ENCODE peak calls at places on chromosomes 1 and 21, in ten cellular contexts. Z is GM13976, H is endothelial cell, I is tibial artery, U is neural progenitor cell, E is GM20000, P is K562, B is pancreas, T is WTC11, F is retinal pigment epithelial cell. G is an unnamed sample.

GRCh38 chr1:58845947-58846346 is 62.1 kb upstream of the JUN start:
- DNase-seq in T (no peak), U (no peak), Z (no peak), F (no peak), B (no peak), H (no peak), E (no peak), P (no peak), I (no peak), G (no peak)

GRCh38 chr1:156583821-156584622 is 4.5 kb downstream of the TTC24 start:
- DNase-seq in E (peak), U (peak), Z (peak), P (peak), F (no peak), B (peak), T (peak), I (peak), H (peak), G (peak)

GRCh38 chr1:196594700-196595099 is 13.5 kb downstream of the KCNT2 start:
- DNase-seq in U (no peak), T (no peak), H (no peak), Z (no peak), I (no peak), F (no peak), B (no peak), P (no peak), E (no peak), G (no peak)

GRCh38 chr1:1432566-1432950 is 2.9 kb upstream of the VWA1 start:
- DNase-seq in E (peak), Z (peak), B (no peak), P (no peak), H (no peak), U (no peak), F (no peak), I (no peak), T (no peak), G (no peak)

GRCh38 chr1:63779338-63779819 is 5.6 kb downstream of the ROR1 start:
- DNase-seq in U (no peak), F (no peak), Z (no peak), H (no peak), P (no peak), T (no peak), B (no peak), E (no peak), I (no peak), G (no peak)

GRCh38 chr1:7207875-7208646 is 422.8 kb downstream of the CAMTA1 start:
- DNase-seq in I (no peak), P (peak), F (peak), U (peak), Z (peak), T (peak), E (peak), H (peak), B (no peak), G (peak)

GRCh38 chr1:151803915-151804314 is 1.3 kb downstream of the LINGO4 start:
- DNase-seq in F (no peak), I (no peak), P (no peak), H (no peak), E (no peak), B (no peak), U (no peak), T (no peak), Z (no peak), G (no peak)

GRCh38 chr1:177620636-177621190 is 349.1 kb downstream of the SEC16B start:
- DNase-seq in B (no peak), T (no peak), P (no peak), Z (no peak), F (peak), E (no peak), I (no peak), H (no peak), U (no peak), G (no peak)

GRCh38 chr1:246113555-246114095 is 393.5 kb downstream of the SMYD3 start:
- DNase-seq in H (peak), E (no peak), F (no peak), U (no peak), P (peak), Z (no peak), I (no peak), B (no peak), T (no peak), G (no peak)

GRCh38 chr21:34132202-34132601 is 58.8 kb downstream of the MRPS6 start:
- DNase-seq in H (no peak), U (no peak), P (no peak), E (no peak), T (no peak), Z (no peak), F (no peak), B (no peak), I (no peak), G (no peak)

GRCh38 chr1:100832676-100833469 is 61.8 kb downstream of the EXTL2 start:
- DNase-seq in P (no peak), U (peak), F (no peak), B (no peak), E (no peak), H (no peak), Z (no peak), T (no peak), I (no peak), G (no peak)

GRCh38 chr1:59025201-59025600 is 241.4 kb upstream of the JUN start:
- DNase-seq in U (no peak), E (no peak), B (no peak), F (no peak), P (no peak), T (no peak), H (no peak), Z (no peak), I (no peak), G (no peak)

GRCh38 chr1:43883321-43883720 is 50.3 kb upstream of the ARTN start:
- DNase-seq in P (no peak), U (no peak), B (no peak), E (no peak), I (no peak), F (no peak), H (no peak), Z (no peak), T (no peak), G (no peak)

GRCh38 chr1:225253784-225254183 is 174.1 kb downstream of the LBR start:
- DNase-seq in P (no peak), H (no peak), T (no peak), U (no peak), I (no peak), B (no peak), Z (no peak), E (no peak), F (no peak), G (no peak)

GRCh38 chr1:181981821-181982220 is 79.7 kb downstream of the ZNF648 start:
- DNase-seq in P (no peak), F (no peak), I (no peak), E (no peak), Z (no peak), U (no peak), B (no peak), T (no peak), H (no peak), G (no peak)

GRCh38 chr1:125065092-125065820 is 3880.5 kb downstream of the SRGAP2C start:
- DNase-seq in I (no peak), F (no peak), E (no peak), H (no peak), Z (no peak), U (no peak), T (no peak), P (no peak), B (no peak), G (no peak)

GRCh38 chr21:34844033-34844923 is 175.5 kb downstream of the CLIC6 start:
- DNase-seq in E (peak), U (no peak), P (no peak), T (no peak), F (no peak), B (no peak), Z (peak), I (peak), H (no peak), G (peak)

GRCh38 chr1:65524931-65525296 is 104.4 kb downstream of the LEPR start:
- DNase-seq in H (no peak), Z (no peak), T (no peak), I (no peak), B (no peak), P (no peak), E (peak), F (no peak), U (peak), G (peak)

GRCh38 chr1:20405893-20406604 is 80.0 kb downstream of the CAMK2N1 start:
- DNase-seq in F (no peak), H (no peak), B (no peak), P (no peak), I (no peak), T (no peak), Z (no peak), U (no peak), E (no peak), G (no peak)

GRCh38 chr1:76090284-76091180 is 16.0 kb downstream of the ST6GALNAC3 start:
- DNase-seq in E (no peak), F (no peak), T (no peak), P (no peak), H (no peak), B (no peak), I (no peak), Z (no peak), U (no peak), G (no peak)

GRCh38 chr1:97849350-97850339 is 71.2 kb downstream of the DPYD start:
- DNase-seq in E (peak), Z (no peak), F (peak), T (no peak), B (no peak), P (no peak), U (no peak), H (no peak), I (no peak), G (no peak)

GRCh38 chr1:19764848-19765247 is 34.9 kb downstream of the TMCO4 start:
- DNase-seq in E (no peak), H (no peak), U (no peak), Z (no peak), B (no peak), F (no peak), I (no peak), T (no peak), P (no peak), G (no peak)

GRCh38 chr1:9294910-9295636 is 2.4 kb downstream of the SPSB1 start:
- DNase-seq in E (peak), T (no peak), P (no peak), I (peak), B (no peak), U (no peak), Z (peak), H (no peak), F (no peak), G (peak)

GRCh38 chr1:114670083-114671010 is 498 bp upstream of the DENND2C start:
- DNase-seq in P (peak), I (peak), F (peak), H (peak), Z (peak), T (peak), B (peak), U (peak), E (peak), G (peak)
- TF ChIP-seq CTCF in P (no peak), I (peak), F (no peak), H (no peak), Z (no peak), T (no peak), B (peak), U (no peak), E (no peak), G (no peak)

GRCh38 chr1:188937965-188938551 is 1539.6 kb downstream of the BRINP3 start:
- DNase-seq in F (peak), I (no peak), U (no peak), H (peak), E (no peak), P (no peak), Z (no peak), T (no peak), B (no peak), G (no peak)
- TF ChIP-seq CTCF in F (peak), I (no peak), U (peak), H (peak), E (no peak), P (no peak), Z (no peak), T (no peak), B (no peak), G (no peak)

DNA sequence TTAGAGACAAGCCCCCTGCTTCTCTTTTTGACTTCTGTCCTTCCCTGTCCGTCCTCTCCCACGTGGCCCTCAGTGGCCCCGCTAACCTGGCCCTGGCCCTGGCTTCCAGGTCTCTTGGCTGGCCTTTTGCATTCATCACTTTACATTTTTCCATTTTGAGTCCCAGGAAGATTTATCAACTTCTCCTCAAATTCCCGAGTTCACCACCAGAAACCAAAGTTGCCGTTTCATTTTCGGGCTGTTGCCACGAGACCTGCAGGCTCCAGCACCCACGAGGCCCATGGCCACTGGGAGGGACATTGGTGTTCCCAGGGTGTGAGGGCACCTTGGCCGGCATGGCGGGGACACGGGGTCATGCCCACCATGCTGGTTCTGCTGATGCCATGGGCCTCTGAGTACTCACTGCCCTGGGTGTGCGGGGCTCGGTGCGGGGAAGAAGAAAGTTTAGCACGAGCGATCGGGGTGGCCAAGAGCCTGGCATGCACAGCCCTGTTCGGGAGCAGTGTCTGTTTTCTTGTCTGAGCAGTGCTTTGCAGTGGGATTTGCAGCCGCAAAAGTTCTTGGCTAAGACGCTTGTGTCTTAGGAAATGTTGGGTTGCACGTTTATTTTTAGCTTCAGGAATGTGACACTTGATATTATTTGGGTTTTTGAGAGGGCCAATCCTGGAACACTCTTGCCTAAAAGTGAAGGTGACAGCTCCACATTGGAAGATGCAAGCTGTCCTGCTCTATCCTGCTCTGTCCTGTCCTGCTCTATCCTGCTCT is 40.4 kb upstream of the ADARB1 start:
- DNase-seq in I (peak), E (no peak), U (no peak), H (no peak), Z (no peak), B (no peak), F (no peak), P (no peak), T (no peak), G (no peak)
- TF ChIP-seq CTCF in I (peak), E (no peak), U (no peak), H (no peak), Z (no peak), B (no peak), F (no peak), P (no peak), T (no peak), G (no peak)

GRCh38 chr1:236099622-236100021 is 34.7 kb upstream of the NID1 start:
- DNase-seq in P (no peak), H (no peak), Z (no peak), I (no peak), F (no peak), E (no peak), B (no peak), T (no peak), U (peak), G (no peak)

GRCh38 chr1:236091933-236092318 is 27.0 kb upstream of the NID1 start:
- DNase-seq in B (no peak), H (no peak), F (no peak), T (no peak), E (no peak), P (no peak), I (no peak), Z (no peak), U (no peak), G (no peak)

GRCh38 chr1:236098267-236098666 is 33.4 kb upstream of the NID1 start:
- DNase-seq in E (no peak), Z (no peak), B (no peak), F (no peak), T (no peak), H (no peak), U (no peak), P (no peak), I (no peak), G (no peak)

GRCh38 chr1:236092899-236093298 is 28.0 kb upstream of the NID1 start:
- DNase-seq in B (no peak), U (no peak), H (no peak), T (no peak), F (no peak), I (no peak), E (no peak), Z (no peak), P (no peak), G (no peak)

DNA sequence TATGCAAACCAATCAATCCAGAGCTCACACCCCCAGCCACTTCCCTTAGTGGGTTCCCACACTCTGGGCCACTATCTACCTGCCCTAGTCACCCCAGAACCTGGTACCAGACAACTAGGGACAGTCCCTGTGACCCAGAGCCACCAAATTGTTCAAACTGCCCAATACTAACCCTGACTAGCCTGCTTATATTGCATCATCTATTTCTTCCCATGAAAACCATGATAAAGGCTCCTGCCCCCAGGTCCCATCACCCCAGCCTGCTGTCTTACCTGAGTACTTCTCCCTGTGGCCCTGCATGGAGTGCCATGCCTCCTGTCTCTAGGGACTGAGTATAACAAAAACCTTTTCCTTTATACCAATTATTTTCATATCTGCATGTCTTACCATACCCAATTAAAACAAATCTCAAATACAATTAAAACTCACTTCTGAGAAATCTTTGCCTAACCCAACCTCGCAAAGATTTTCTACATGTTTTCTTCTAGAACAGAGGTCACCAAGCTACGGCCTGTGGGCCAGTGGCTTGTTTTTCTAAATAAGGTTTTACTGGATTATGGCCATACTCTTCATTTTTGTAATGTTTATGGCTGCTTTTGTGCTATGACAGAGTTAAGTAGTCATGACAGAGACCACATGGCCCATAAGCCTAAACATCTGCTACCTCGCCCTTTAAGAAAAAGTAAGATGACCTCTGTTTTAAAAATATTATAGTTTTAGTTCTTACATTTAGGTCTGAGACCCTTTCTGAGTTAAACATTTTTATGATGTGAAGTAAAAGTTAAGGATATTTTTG is 31.0 kb upstream of the NID1 start:
- DNase-seq in H (no peak), U (no peak), I (no peak), Z (no peak), F (no peak), T (no peak), E (no peak), P (peak), B (no peak), G (no peak)
- TF ChIP-seq CTCF in H (no peak), U (no peak), I (no peak), Z (no peak), F (no peak), T (no peak), E (no peak), P (no peak), B (no peak), G (no peak)

DNA sequence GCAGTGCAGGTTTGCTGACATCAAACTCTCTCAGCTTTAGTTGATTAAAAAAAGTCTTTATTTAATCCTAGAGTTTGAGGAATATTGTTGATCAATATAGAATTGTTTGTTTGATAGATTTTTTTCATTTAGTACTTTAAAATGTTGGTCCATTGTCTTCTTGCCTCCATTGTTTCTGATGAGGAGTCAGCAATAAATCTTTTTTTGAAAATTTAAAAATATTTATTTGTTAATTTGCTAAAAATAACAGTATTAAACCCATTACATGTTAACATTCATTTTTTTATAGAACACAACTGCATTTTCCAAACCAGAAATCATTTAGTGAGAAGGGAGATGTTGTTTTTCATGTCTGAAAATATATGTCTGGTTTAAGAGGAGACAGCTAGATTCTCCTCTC is 173.8 kb upstream of the USP24 start:
- DNase-seq in Z (no peak), B (no peak), E (no peak), F (no peak), I (no peak), P (no peak), U (no peak), H (no peak), T (no peak), G (no peak)
- TF ChIP-seq CTCF in Z (no peak), B (no peak), E (no peak), F (no peak), I (no peak), P (no peak), U (no peak), H (no peak), T (no peak), G (no peak)

GRCh38 chr1:227317541-227318002 is 720 bp downstream of the CDC42BPA start:
- DNase-seq in I (peak), U (peak), B (no peak), E (peak), H (peak), T (peak), Z (peak), F (peak), P (peak), G (peak)
- TF ChIP-seq CTCF in I (peak), U (peak), B (no peak), E (no peak), H (no peak), T (no peak), Z (no peak), F (peak), P (peak), G (no peak)

GRCh38 chr1:212607924-212608208 is 695 bp upstream of the ATF3 start:
- DNase-seq in P (no peak), F (no peak), Z (no peak), I (no peak), U (no peak), H (peak), E (peak), B (no peak), T (no peak), G (peak)

GRCh38 chr1:212609701-212610574 is 1.4 kb downstream of the ATF3 start:
- DNase-seq in T (no peak), F (no peak), I (no peak), H (no peak), Z (no peak), U (no peak), E (no peak), P (no peak), B (no peak), G (no peak)

GRCh38 chr1:212608209-212608955 is at the start of gene ATF3:
- DNase-seq in T (peak), P (peak), H (peak), U (peak), F (peak), Z (peak), I (peak), B (peak), E (peak), G (peak)

GRCh38 chr1:212610575-212610967 is 2.0 kb downstream of the ATF3 start:
- DNase-seq in H (no peak), F (no peak), P (no peak), B (no peak), U (no peak), T (no peak), E (no peak), Z (no peak), I (no peak), G (no peak)

GRCh38 chr1:212608956-212609700 is 567 bp downstream of the ATF3 start:
- DNase-seq in Z (peak), H (peak), U (peak), I (peak), E (peak), B (peak), T (peak), F (no peak), P (peak), G (peak)
- TF ChIP-seq CTCF in Z (peak), H (peak), U (peak), I (peak), E (peak), B (peak), T (peak), F (peak), P (peak), G (peak)